ENCODE peak calls at places on chromosomes 5 and 9, in ten cellular contexts. R is mesendoderm; N is mammary epithelial cell; E is CD8-positive, alpha-beta T cell; T is right atrium auricular region; B is GM23338; D is endodermal cell; I is AG04450; Y is tibial nerve; V is Peyer's patch. K is an unnamed sample. For H3K27me3, the result is how much of the 10 kb centered on the place peaks cover.

GRCh38 chr5:144032375-144032774 is 138.1 kb downstream of the YIPF5 start:
- DNase-seq in V (no peak), T (no peak), Y (no peak), N (no peak), R (no peak), I (no peak), E (no peak), B (no peak), D (no peak), K (no peak)

GRCh38 chr5:169395136-169395535 is 94.2 kb upstream of the SLIT3 start:
- DNase-seq in T (no peak), V (no peak), N (peak), E (no peak), Y (no peak), D (no peak), I (no peak), R (no peak), B (no peak), K (no peak)

GRCh38 chr9:133959171-133959570 is 33.0 kb downstream of the VAV2 start:
- DNase-seq in I (no peak), E (no peak), V (no peak), T (no peak), B (no peak), Y (no peak), D (no peak), N (no peak), R (no peak), K (no peak)

GRCh38 chr5:177147239-177147638 is 13.7 kb downstream of the NSD1 start:
- DNase-seq in B (no peak), T (no peak), N (no peak), Y (no peak), E (no peak), I (no peak), V (peak), R (no peak), D (no peak), K (no peak)

GRCh38 chr5:127910307-127910956 is 173.1 kb upstream of the SLC12A2 start:
- DNase-seq in I (no peak), N (no peak), T (no peak), Y (no peak), B (no peak), E (no peak), D (no peak), R (no peak), V (no peak), K (no peak)

GRCh38 chr5:152097128-152097527 is 172.5 kb upstream of the GLRA1 start:
- DNase-seq in B (no peak), R (no peak), D (no peak), V (no peak), I (no peak), E (no peak), Y (no peak), N (no peak), T (no peak), K (no peak)

GRCh38 chr5:7714119-7714518 is 136.8 kb downstream of the CFAP90 start:
- DNase-seq in T (no peak), V (no peak), R (no peak), E (no peak), I (no peak), B (no peak), Y (no peak), N (no peak), D (no peak), K (no peak)

GRCh38 chr9:90074319-90074962 is 469.6 kb downstream of the GADD45G start:
- DNase-seq in R (no peak), T (no peak), V (no peak), B (no peak), Y (no peak), N (no peak), D (no peak), E (no peak), I (no peak), K (no peak)

GRCh38 chr5:59722875-59723274 is 170.7 kb downstream of the PDE4D start:
- DNase-seq in D (no peak), V (no peak), Y (no peak), B (no peak), R (no peak), N (peak), T (no peak), I (no peak), E (no peak), K (no peak)

GRCh38 chr5:951940-952596 is 56.5 kb upstream of the NKD2 start:
- DNase-seq in B (no peak), T (no peak), R (no peak), N (no peak), V (no peak), E (no peak), Y (no peak), I (no peak), D (no peak), K (no peak)
- H3K27me3 ChIP-seq in B (under half), T (under half), R (under half), N (under half), V (under half), E (under half), Y (under half), I (half or more), D (under half), K (under half)

DNA sequence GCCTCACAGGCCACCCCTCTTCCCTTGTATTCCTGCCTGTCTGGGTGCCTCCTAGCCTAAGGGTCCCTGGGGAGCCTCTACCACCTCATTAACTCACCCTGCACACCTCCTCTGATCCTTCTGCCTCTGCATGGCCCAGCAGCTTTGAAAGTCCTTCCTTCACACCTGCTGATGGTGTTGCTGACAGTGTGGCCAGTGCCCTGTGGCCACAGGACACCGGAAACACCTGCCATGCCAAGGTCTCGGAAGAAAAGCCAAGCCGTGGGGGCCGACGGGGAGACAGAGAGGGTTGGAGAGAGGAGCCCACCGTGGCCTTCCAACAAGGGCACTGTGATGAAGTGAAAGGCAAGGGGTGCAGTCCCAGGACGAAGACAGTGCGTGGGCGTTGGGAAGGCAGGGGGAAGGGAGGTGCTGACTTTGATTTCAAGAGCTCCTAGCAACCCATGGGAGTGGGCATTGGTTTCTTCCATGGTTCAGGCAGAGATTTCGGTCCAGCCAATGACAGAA is 4.1 kb downstream of the BTNL9 start:
- DNase-seq in B (no peak), D (peak), R (no peak), Y (no peak), V (peak), I (no peak), T (no peak), E (no peak), N (no peak), K (no peak)
- H3K27ac ChIP-seq in B (no peak), D (no peak), R (no peak), Y (no peak), V (no peak), I (no peak), T (peak), E (no peak), N (no peak), K (no peak)

DNA sequence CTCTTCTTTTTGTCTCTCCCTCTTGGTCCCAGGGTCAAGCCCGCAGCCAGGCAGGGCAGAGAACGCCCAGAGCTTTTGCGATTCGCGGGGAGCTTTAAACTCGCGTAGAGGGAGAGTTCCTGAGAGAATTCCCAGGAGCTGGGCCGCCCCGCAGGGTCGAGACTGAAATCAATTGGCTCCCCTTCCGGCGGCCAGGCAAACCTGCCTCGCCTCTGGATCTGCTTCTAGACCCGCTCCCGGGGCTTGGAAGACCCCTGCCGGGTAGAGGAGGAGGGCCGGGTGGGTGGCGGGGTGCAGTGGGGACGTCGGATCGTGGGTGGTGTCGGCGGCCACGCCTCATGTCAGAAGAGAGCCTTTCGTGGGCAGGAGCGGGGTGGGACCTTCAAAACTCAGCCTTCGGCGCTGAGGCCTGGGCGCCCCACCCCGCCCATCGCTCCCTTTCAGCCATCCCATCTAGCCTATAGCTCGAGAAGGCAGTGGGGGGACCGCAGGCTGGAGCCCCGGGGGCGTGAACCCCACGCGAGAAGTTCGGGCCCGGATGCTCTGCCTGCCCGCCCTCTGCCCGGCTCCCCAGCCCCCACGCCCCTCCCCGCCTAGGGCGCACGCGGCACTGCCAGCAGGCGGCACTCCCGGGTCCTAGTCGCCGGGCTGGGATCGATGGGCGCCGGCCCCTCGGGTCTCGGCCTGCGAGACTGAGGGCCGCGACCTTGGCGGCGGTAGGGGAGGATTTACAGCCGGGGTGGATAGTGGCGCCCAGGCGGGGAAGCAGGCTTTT is 6.1 kb downstream of the PRDM6 start:
- DNase-seq in E (no peak), B (peak), D (peak), T (no peak), Y (no peak), N (no peak), R (peak), V (no peak), I (no peak), K (no peak)
- H3K27me3 ChIP-seq in E (under half), B (half or more), D (half or more), T (under half), Y (under half), N (half or more), R (half or more), V (under half), I (under half), K (half or more)

DNA sequence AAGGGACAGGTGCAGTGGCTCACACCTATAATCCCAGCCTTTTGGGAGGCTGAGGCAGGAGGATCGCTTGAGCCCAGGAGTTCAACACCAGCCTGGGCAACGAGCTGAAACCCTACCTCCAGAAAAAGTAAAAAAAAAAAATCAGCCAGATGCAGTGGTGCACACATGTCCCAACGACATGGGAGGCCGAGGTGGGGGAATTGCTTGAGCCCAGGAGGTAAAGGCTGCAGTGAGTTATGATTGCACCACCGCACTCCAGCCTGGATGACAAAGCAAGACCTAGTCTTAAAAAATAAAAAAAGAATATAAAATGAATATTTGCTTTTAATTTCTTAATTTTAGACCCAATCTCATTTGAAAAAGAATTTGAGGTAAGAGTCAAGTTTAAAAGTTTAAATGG is 143.5 kb downstream of the LPAR1 start:
- DNase-seq in Y (no peak), I (no peak), E (no peak), N (no peak), T (no peak), R (no peak), V (no peak), B (no peak), D (no peak), K (no peak)
- H3K27ac ChIP-seq in Y (no peak), I (no peak), E (no peak), N (no peak), T (peak), R (no peak), V (no peak), B (no peak), D (no peak), K (no peak)

GRCh38 chr5:11072556-11072955 is 311.5 kb upstream of the DAP start:
- DNase-seq in I (no peak), D (no peak), E (no peak), Y (no peak), T (no peak), N (no peak), V (no peak), B (no peak), R (no peak), K (no peak)

GRCh38 chr5:11082546-11082945 is 321.5 kb upstream of the DAP start:
- DNase-seq in T (no peak), E (no peak), B (no peak), D (no peak), I (no peak), Y (no peak), R (no peak), V (no peak), N (no peak), K (no peak)

GRCh38 chr5:11075010-11075860 is 314.2 kb upstream of the DAP start:
- DNase-seq in V (no peak), T (no peak), N (no peak), E (no peak), B (peak), Y (no peak), R (peak), I (no peak), D (peak), K (peak)

DNA sequence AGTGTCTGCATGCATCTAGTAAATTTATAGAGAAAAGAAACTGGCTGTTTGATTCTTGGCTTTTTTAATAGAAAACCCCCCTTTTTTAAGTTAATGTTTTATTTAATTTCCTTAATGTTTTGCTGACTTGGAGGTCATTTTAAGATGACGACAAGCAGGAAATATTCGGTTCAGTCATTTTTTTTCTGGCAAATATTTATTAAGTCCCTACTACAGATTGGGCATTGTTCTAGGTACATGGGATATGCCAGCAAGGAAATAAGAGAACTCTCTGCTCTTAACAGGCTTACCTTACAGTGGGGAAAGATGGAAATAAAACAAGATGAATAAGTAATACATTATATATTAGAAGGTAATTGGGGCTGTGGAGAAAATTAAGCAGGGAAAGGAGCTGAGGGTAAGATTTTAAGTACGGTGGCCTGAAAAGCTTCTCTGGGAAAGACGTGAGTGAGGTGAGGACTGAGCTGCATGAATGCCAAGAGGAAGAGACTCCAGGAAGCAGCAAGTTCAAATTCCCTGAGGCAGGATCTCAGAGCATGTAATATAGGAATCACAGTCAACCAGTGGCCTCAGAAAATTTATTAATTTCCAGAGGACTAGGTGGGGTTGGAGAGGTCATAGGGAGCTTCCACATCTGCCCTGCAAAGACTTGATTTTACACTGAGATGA is 316.0 kb upstream of the DAP start:
- DNase-seq in I (no peak), V (no peak), B (no peak), T (no peak), R (no peak), Y (no peak), E (no peak), D (no peak), N (no peak), K (no peak)
- H3K27me3 ChIP-seq in I (under half), V (under half), B (under half), T (under half), R (under half), Y (under half), E (under half), D (under half), N (under half), K (under half)

GRCh38 chr9:114317665-114318357 is 5.1 kb upstream of the ORM1 start:
- DNase-seq in T (no peak), V (peak), N (no peak), I (peak), D (no peak), R (no peak), E (no peak), Y (no peak), B (no peak), K (no peak)
- H3K27ac ChIP-seq in T (no peak), V (no peak), N (no peak), I (peak), D (no peak), R (no peak), E (no peak), Y (no peak), B (no peak), K (no peak)

GRCh38 chr9:132797861-132798659 is 80.0 kb downstream of the AK8 start:
- DNase-seq in N (no peak), V (no peak), Y (peak), T (peak), B (no peak), I (no peak), E (no peak), R (no peak), D (peak), K (no peak)
- H3K27me3 ChIP-seq in N (under half), V (under half), Y (under half), T (under half), B (under half), I (under half), E (under half), R (under half), D (half or more), K (under half)

GRCh38 chr5:33367396-33367795 is 73.4 kb upstream of the TARS1 start:
- DNase-seq in Y (no peak), N (no peak), E (no peak), R (no peak), T (no peak), V (no peak), B (no peak), I (no peak), D (no peak), K (no peak)

GRCh38 chr5:33363537-33363936 is 77.2 kb upstream of the TARS1 start:
- DNase-seq in B (no peak), N (no peak), T (no peak), D (no peak), E (no peak), I (no peak), V (no peak), R (no peak), Y (no peak), K (no peak)

GRCh38 chr5:33361781-33362180 is 79.0 kb upstream of the TARS1 start:
- DNase-seq in V (no peak), Y (no peak), D (no peak), R (no peak), B (no peak), I (no peak), E (no peak), N (no peak), T (no peak), K (no peak)

GRCh38 chr5:33364406-33364805 is 76.4 kb upstream of the TARS1 start:
- DNase-seq in D (no peak), R (no peak), T (no peak), V (no peak), E (no peak), B (no peak), I (no peak), Y (no peak), N (no peak), K (no peak)

GRCh38 chr5:33362915-33363314 is 77.8 kb upstream of the TARS1 start:
- DNase-seq in T (peak), V (peak), R (peak), I (no peak), N (no peak), E (no peak), D (peak), B (peak), Y (peak), K (no peak)
- H3K27ac ChIP-seq in T (peak), V (no peak), R (no peak), I (no peak), N (no peak), E (no peak), D (no peak), B (no peak), Y (no peak), K (no peak)

K was measured in iPS DF 6.9.